ENCODE peak calls at places on chromosomes 16 and 17, in eight cellular contexts. One of them, this sample, is unnamed.

GRCh38 chr16:68377667-68378420 is 67.0 kb downstream of the PRMT7 start:
- DNase-seq in A549: no peak
- DNase-seq in stomach: peak
- DNase-seq in erythroblast: no peak
- DNase-seq in transverse colon: no peak
- DNase-seq in sigmoid colon: no peak
- DNase-seq in H54: no peak
- DNase-seq in heart left ventricle: peak
- DNase-seq in this sample: no peak

GRCh38 chr16:27529962-27530361 is 19.8 kb downstream of the GTF3C1 start:
- DNase-seq in A549: no peak
- DNase-seq in stomach: no peak
- DNase-seq in erythroblast: no peak
- DNase-seq in transverse colon: no peak
- DNase-seq in sigmoid colon: no peak
- DNase-seq in H54: peak
- DNase-seq in heart left ventricle: no peak
- DNase-seq in this sample: peak

GRCh38 chr17:56810286-56810781 is 23.4 kb downstream of the C17orf67 start:
- DNase-seq in A549: no peak
- DNase-seq in stomach: no peak
- DNase-seq in erythroblast: no peak
- DNase-seq in transverse colon: no peak
- DNase-seq in sigmoid colon: no peak
- DNase-seq in H54: no peak
- DNase-seq in heart left ventricle: no peak
- DNase-seq in this sample: no peak

GRCh38 chr16:84082110-84082509 is 34.6 kb downstream of the MBTPS1 start:
- DNase-seq in A549: no peak
- DNase-seq in stomach: no peak
- DNase-seq in erythroblast: no peak
- DNase-seq in transverse colon: no peak
- DNase-seq in sigmoid colon: no peak
- DNase-seq in H54: no peak
- DNase-seq in heart left ventricle: no peak
- DNase-seq in this sample: no peak

GRCh38 chr16:80883159-80883642 is 78.8 kb upstream of the CDYL2 start:
- DNase-seq in A549: no peak
- DNase-seq in stomach: peak
- DNase-seq in erythroblast: no peak
- DNase-seq in transverse colon: peak
- DNase-seq in sigmoid colon: no peak
- DNase-seq in H54: no peak
- DNase-seq in heart left ventricle: no peak
- DNase-seq in this sample: no peak

GRCh38 chr16:88283596-88283995 is 99.2 kb upstream of the ZNF469 start:
- DNase-seq in A549: no peak
- DNase-seq in stomach: no peak
- DNase-seq in erythroblast: no peak
- DNase-seq in transverse colon: no peak
- DNase-seq in sigmoid colon: no peak
- DNase-seq in H54: no peak
- DNase-seq in heart left ventricle: peak
- DNase-seq in this sample: no peak

GRCh38 chr17:6047966-6048365 is 22.2 kb upstream of the WSCD1 start:
- DNase-seq in A549: no peak
- DNase-seq in stomach: no peak
- DNase-seq in erythroblast: no peak
- DNase-seq in transverse colon: no peak
- DNase-seq in sigmoid colon: no peak
- DNase-seq in H54: no peak
- DNase-seq in heart left ventricle: no peak
- DNase-seq in this sample: no peak

GRCh38 chr17:50272711-50273653 is 1.3 kb upstream of the TMEM92 start:
- DNase-seq in A549: peak
- DNase-seq in stomach: peak
- DNase-seq in erythroblast: peak
- DNase-seq in transverse colon: peak
- DNase-seq in sigmoid colon: no peak
- DNase-seq in H54: peak
- DNase-seq in heart left ventricle: peak
- DNase-seq in this sample: peak

GRCh38 chr17:43125967-43126910 is 1.1 kb upstream of the BRCA1 start:
- DNase-seq in A549: no peak
- DNase-seq in stomach: no peak
- DNase-seq in erythroblast: peak
- DNase-seq in transverse colon: peak
- DNase-seq in sigmoid colon: peak
- DNase-seq in H54: no peak
- DNase-seq in heart left ventricle: peak
- DNase-seq in this sample: no peak

GRCh38 chr16:89534147-89534788 is 26.1 kb downstream of the SPG7 start:
- DNase-seq in A549: no peak
- DNase-seq in stomach: no peak
- DNase-seq in erythroblast: no peak
- DNase-seq in transverse colon: peak
- DNase-seq in sigmoid colon: no peak
- DNase-seq in H54: no peak
- DNase-seq in heart left ventricle: no peak
- DNase-seq in this sample: no peak

GRCh38 chr17:8956521-8956920 is 9.0 kb downstream of the PIK3R5 start:
- DNase-seq in A549: no peak
- DNase-seq in stomach: no peak
- DNase-seq in erythroblast: no peak
- DNase-seq in transverse colon: no peak
- DNase-seq in sigmoid colon: no peak
- DNase-seq in H54: no peak
- DNase-seq in heart left ventricle: no peak
- DNase-seq in this sample: no peak

GRCh38 chr17:49861150-49861884 is 13.4 kb upstream of the TAC4 start:
- DNase-seq in A549: peak
- DNase-seq in stomach: no peak
- DNase-seq in erythroblast: peak
- DNase-seq in transverse colon: peak
- DNase-seq in sigmoid colon: no peak
- DNase-seq in H54: peak
- DNase-seq in heart left ventricle: no peak
- DNase-seq in this sample: peak

GRCh38 chr17:9529033-9529748 is 46.4 kb downstream of the STX8 start:
- DNase-seq in A549: peak
- DNase-seq in stomach: no peak
- DNase-seq in erythroblast: peak
- DNase-seq in transverse colon: no peak
- DNase-seq in sigmoid colon: no peak
- DNase-seq in H54: peak
- DNase-seq in heart left ventricle: no peak
- DNase-seq in this sample: peak

GRCh38 chr16:59067207-59067606 is 333.1 kb upstream of the GOT2 start:
- DNase-seq in A549: no peak
- DNase-seq in stomach: no peak
- DNase-seq in erythroblast: no peak
- DNase-seq in transverse colon: peak
- DNase-seq in sigmoid colon: no peak
- DNase-seq in H54: no peak
- DNase-seq in heart left ventricle: no peak
- DNase-seq in this sample: peak

GRCh38 chr16:67268136-67268579 is 11.2 kb upstream of the PLEKHG4 start:
- DNase-seq in A549: peak
- DNase-seq in stomach: peak
- DNase-seq in erythroblast: peak
- DNase-seq in transverse colon: no peak
- DNase-seq in sigmoid colon: peak
- DNase-seq in H54: no peak
- DNase-seq in heart left ventricle: peak
- DNase-seq in this sample: peak

GRCh38 chr16:47096297-47096696 is 47.4 kb downstream of the NETO2 start:
- DNase-seq in A549: no peak
- DNase-seq in stomach: no peak
- DNase-seq in erythroblast: no peak
- DNase-seq in transverse colon: no peak
- DNase-seq in sigmoid colon: no peak
- DNase-seq in H54: no peak
- DNase-seq in heart left ventricle: no peak
- DNase-seq in this sample: no peak

GRCh38 chr16:54093281-54093680 is 193.3 kb downstream of the IRX3 start:
- DNase-seq in A549: no peak
- DNase-seq in stomach: no peak
- DNase-seq in erythroblast: no peak
- DNase-seq in transverse colon: no peak
- DNase-seq in sigmoid colon: no peak
- DNase-seq in H54: no peak
- DNase-seq in heart left ventricle: no peak
- DNase-seq in this sample: no peak

GRCh38 chr16:28923652-28924398 is 1.2 kb downstream of the RABEP2 start:
- DNase-seq in A549: no peak
- DNase-seq in stomach: peak
- DNase-seq in erythroblast: no peak
- DNase-seq in transverse colon: peak
- DNase-seq in sigmoid colon: no peak
- DNase-seq in H54: no peak
- DNase-seq in heart left ventricle: no peak
- DNase-seq in this sample: no peak

GRCh38 chr16:66551788-66552287 is 538 bp upstream of the CKLF start:
- DNase-seq in A549: peak
- DNase-seq in stomach: no peak
- DNase-seq in erythroblast: no peak
- DNase-seq in transverse colon: no peak
- DNase-seq in sigmoid colon: no peak
- DNase-seq in H54: no peak
- DNase-seq in heart left ventricle: no peak
- DNase-seq in this sample: no peak

GRCh38 chr16:61887903-61888302 is 148.3 kb downstream of the CDH8 start:
- DNase-seq in A549: peak
- DNase-seq in stomach: no peak
- DNase-seq in erythroblast: no peak
- DNase-seq in transverse colon: no peak
- DNase-seq in sigmoid colon: no peak
- DNase-seq in H54: no peak
- DNase-seq in heart left ventricle: no peak
- DNase-seq in this sample: no peak

GRCh38 chr16:574021-574760 is 4.4 kb downstream of the PIGQ start:
- DNase-seq in A549: no peak
- DNase-seq in stomach: peak
- DNase-seq in erythroblast: no peak
- DNase-seq in transverse colon: no peak
- DNase-seq in sigmoid colon: no peak
- DNase-seq in H54: no peak
- DNase-seq in heart left ventricle: no peak
- DNase-seq in this sample: no peak

GRCh38 chr17:63095459-63095858 is 129.4 kb downstream of the TANC2 start:
- DNase-seq in A549: no peak
- DNase-seq in stomach: no peak
- DNase-seq in erythroblast: no peak
- DNase-seq in transverse colon: no peak
- DNase-seq in sigmoid colon: no peak
- DNase-seq in H54: no peak
- DNase-seq in heart left ventricle: no peak
- DNase-seq in this sample: peak

GRCh38 chr16:82011199-82011641 is at the start of gene SDR42E1:
- DNase-seq in A549: peak
- DNase-seq in stomach: peak
- DNase-seq in erythroblast: no peak
- DNase-seq in transverse colon: peak
- DNase-seq in sigmoid colon: no peak
- DNase-seq in H54: no peak
- DNase-seq in heart left ventricle: no peak
- DNase-seq in this sample: no peak

GRCh38 chr17:18280239-18280638 is 19.8 kb downstream of the MIEF2 start:
- DNase-seq in A549: no peak
- DNase-seq in stomach: no peak
- DNase-seq in erythroblast: no peak
- DNase-seq in transverse colon: no peak
- DNase-seq in sigmoid colon: no peak
- DNase-seq in H54: no peak
- DNase-seq in heart left ventricle: no peak
- DNase-seq in this sample: no peak

GRCh38 chr17:17018612-17019429 is 23.4 kb upstream of the MPRIP start:
- DNase-seq in A549: no peak
- DNase-seq in stomach: peak
- DNase-seq in erythroblast: no peak
- DNase-seq in transverse colon: peak
- DNase-seq in sigmoid colon: no peak
- DNase-seq in H54: no peak
- DNase-seq in heart left ventricle: peak
- DNase-seq in this sample: no peak
- TF ChIP-seq POLR2A in A549: no peak
- TF ChIP-seq POLR2A in stomach: no peak
- TF ChIP-seq POLR2A in erythroblast: no peak
- TF ChIP-seq POLR2A in transverse colon: no peak
- TF ChIP-seq POLR2A in sigmoid colon: no peak
- TF ChIP-seq POLR2A in H54: no peak
- TF ChIP-seq POLR2A in heart left ventricle: no peak
- TF ChIP-seq POLR2A in this sample: no peak

GRCh38 chr17:2050246-2050866 is 4.5 kb upstream of the HIC1 start:
- DNase-seq in A549: peak
- DNase-seq in stomach: peak
- DNase-seq in erythroblast: peak
- DNase-seq in transverse colon: peak
- DNase-seq in sigmoid colon: peak
- DNase-seq in H54: no peak
- DNase-seq in heart left ventricle: peak
- DNase-seq in this sample: peak
- TF ChIP-seq POLR2A in A549: no peak
- TF ChIP-seq POLR2A in stomach: no peak
- TF ChIP-seq POLR2A in erythroblast: no peak
- TF ChIP-seq POLR2A in transverse colon: no peak
- TF ChIP-seq POLR2A in sigmoid colon: no peak
- TF ChIP-seq POLR2A in H54: no peak
- TF ChIP-seq POLR2A in heart left ventricle: no peak
- TF ChIP-seq POLR2A in this sample: no peak

GRCh38 chr17:2075336-2076056 is 20.6 kb downstream of the HIC1 start:
- DNase-seq in A549: no peak
- DNase-seq in stomach: no peak
- DNase-seq in erythroblast: no peak
- DNase-seq in transverse colon: no peak
- DNase-seq in sigmoid colon: peak
- DNase-seq in H54: no peak
- DNase-seq in heart left ventricle: peak
- DNase-seq in this sample: peak
- TF ChIP-seq POLR2A in A549: no peak
- TF ChIP-seq POLR2A in stomach: no peak
- TF ChIP-seq POLR2A in erythroblast: no peak
- TF ChIP-seq POLR2A in transverse colon: no peak
- TF ChIP-seq POLR2A in sigmoid colon: no peak
- TF ChIP-seq POLR2A in H54: no peak
- TF ChIP-seq POLR2A in heart left ventricle: no peak
- TF ChIP-seq POLR2A in this sample: no peak

DNA sequence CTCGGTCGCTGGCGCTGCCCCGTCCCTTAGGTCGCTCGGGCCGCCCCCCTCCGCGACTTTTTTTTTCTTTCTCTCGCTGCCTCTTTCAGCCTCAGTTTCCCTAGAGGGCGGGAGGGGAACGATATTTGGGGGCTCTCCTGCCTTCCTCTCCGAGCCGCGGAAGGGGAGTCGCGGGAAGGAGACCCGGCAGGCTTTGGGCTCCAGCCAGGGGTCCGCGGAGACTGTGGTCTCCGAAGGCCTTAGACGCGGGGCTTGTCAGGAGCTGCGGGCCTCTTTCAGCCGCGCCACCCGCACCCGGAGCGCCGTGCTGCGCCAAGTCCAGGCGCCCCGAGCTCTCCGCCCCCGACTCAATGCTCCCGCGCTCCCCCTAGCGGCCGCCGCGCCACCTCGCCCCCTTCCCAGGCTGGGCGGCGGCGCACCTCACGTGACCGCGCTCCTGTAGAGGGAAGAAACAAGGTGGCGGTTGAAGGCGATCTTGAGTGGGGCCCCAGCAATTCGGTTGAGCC is at the start of gene LRRC37B:
- DNase-seq in A549: peak
- DNase-seq in stomach: peak
- DNase-seq in erythroblast: peak
- DNase-seq in transverse colon: peak
- DNase-seq in sigmoid colon: peak
- DNase-seq in H54: peak
- DNase-seq in heart left ventricle: peak
- DNase-seq in this sample: peak
- TF ChIP-seq POLR2A in A549: peak
- TF ChIP-seq POLR2A in stomach: no peak
- TF ChIP-seq POLR2A in erythroblast: no peak
- TF ChIP-seq POLR2A in transverse colon: peak
- TF ChIP-seq POLR2A in sigmoid colon: peak
- TF ChIP-seq POLR2A in H54: peak
- TF ChIP-seq POLR2A in heart left ventricle: peak
- TF ChIP-seq POLR2A in this sample: no peak

This sample was measured in IMR-90.